ENCODE peak calls at places on chromosome X, in six cellular contexts. I, J, Q, T, W and Z are unnamed samples.

GRCh38 chrX:37462346-37462745 is 109.1 kb upstream of the LANCL3 start:
- DNase-seq in J (no peak), W (no peak), Q (no peak), T (no peak), I (no peak), Z (no peak)

GRCh38 chrX:132331000-132331399 is 111.8 kb upstream of the RAP2C start:
- DNase-seq in T (no peak), W (no peak), J (no peak), Q (no peak), I (no peak), Z (no peak)

GRCh38 chrX:53481093-53481492 is 46.9 kb upstream of the HSD17B10 start:
- DNase-seq in I (no peak), Q (peak; percentile 31), T (peak; percentile 45), J (no peak), W (peak; percentile 19), Z (peak; percentile 37)

GRCh38 chrX:108447303-108447702 is 7.7 kb downstream of the COL4A5 start:
- DNase-seq in W (no peak), T (peak; percentile 4), I (peak; percentile 51), Q (no peak), J (no peak), Z (peak; percentile 62)

GRCh38 chrX:10648608-10649007 is 28.2 kb upstream of the MID1 start:
- DNase-seq in I (peak; percentile 90), J (no peak), T (no peak), W (no peak), Q (no peak), Z (peak; percentile 33)

GRCh38 chrX:97524997-97525396 is 641.3 kb downstream of the RPA4 start:
- DNase-seq in Q (no peak), T (no peak), I (no peak), J (no peak), W (no peak), Z (no peak)

GRCh38 chrX:109357714-109358113 is 124.2 kb downstream of the GUCY2F start:
- DNase-seq in I (no peak), T (no peak), Q (no peak), J (no peak), W (no peak), Z (no peak)

GRCh38 chrX:78366576-78366975 is 39.2 kb upstream of the CYSLTR1 start:
- DNase-seq in T (no peak), W (no peak), J (no peak), I (no peak), Q (no peak), Z (no peak)

GRCh38 chrX:1719270-1719669 is 104.4 kb downstream of the ASMT start:
- DNase-seq in I (no peak), W (no peak), Q (no peak), T (no peak), J (no peak), Z (no peak)

GRCh38 chrX:39431893-39432292 is 630.6 kb downstream of the MID1IP1 start:
- DNase-seq in W (no peak), T (no peak), J (no peak), Q (no peak), I (no peak), Z (no peak)

GRCh38 chrX:153874366-153875125 is 11.4 kb downstream of the L1CAM start:
- DNase-seq in I (no peak), W (no peak), T (no peak), Q (no peak), J (no peak), Z (no peak)

GRCh38 chrX:44913656-44914531 is 40.9 kb downstream of the KDM6A start:
- DNase-seq in T (no peak), I (no peak), W (no peak), J (no peak), Q (no peak), Z (peak; percentile 46)

GRCh38 chrX:119690921-119691716 is 1.8 kb downstream of the SEPTIN6 start:
- DNase-seq in I (peak; percentile 68), J (no peak), T (peak; percentile 33), W (peak; percentile 11), Q (peak; percentile 75), Z (peak; percentile 35)

GRCh38 chrX:138765061-138765460 is 53.5 kb upstream of the FGF13 start:
- DNase-seq in Q (no peak), T (no peak), J (no peak), W (no peak), I (peak; percentile 56), Z (peak; percentile 15)

GRCh38 chrX:12210921-12211320 is 72.6 kb downstream of the FRMPD4 start:
- DNase-seq in W (no peak), T (no peak), Q (no peak), I (peak; percentile 42), J (no peak), Z (peak; percentile 30)

GRCh38 chrX:81238166-81238565 is 36.3 kb downstream of the SH3BGRL start:
- DNase-seq in J (no peak), T (no peak), Q (no peak), W (no peak), I (no peak), Z (no peak)

GRCh38 chrX:53356186-53356585 is 66.3 kb downstream of the SMC1A start:
- DNase-seq in J (no peak), W (no peak), Q (peak; percentile 68), T (peak; percentile 27), I (peak; percentile 30), Z (peak; percentile 33)

GRCh38 chrX:123878177-123878576 is 18.3 kb downstream of the XIAP start:
- DNase-seq in W (no peak), I (peak; percentile 23), Q (no peak), T (peak; percentile 72), J (no peak), Z (peak; percentile 4)

GRCh38 chrX:129577473-129577872 is 37.4 kb downstream of the OCRL start:
- DNase-seq in T (no peak), W (no peak), I (peak; percentile 83), Q (peak; percentile 15), J (no peak), Z (peak; percentile 41)

GRCh38 chrX:107894038-107894437 is 68.4 kb downstream of the MID2 start:
- DNase-seq in I (peak; percentile 69), Q (no peak), T (peak; percentile 53), W (no peak), J (no peak), Z (peak; percentile 71)

GRCh38 chrX:104315555-104315954 is 60.8 kb upstream of the ESX1 start:
- DNase-seq in J (no peak), I (peak; percentile 70), Q (no peak), W (no peak), T (no peak), Z (peak; percentile 52)

GRCh38 chrX:6383911-6384310 is 151.0 kb downstream of the VCX3A start:
- DNase-seq in J (no peak), Q (no peak), T (no peak), I (no peak), W (no peak), Z (no peak)

GRCh38 chrX:1528186-1528883 is 8.7 kb downstream of the P2RY8 start:
- DNase-seq in T (no peak), Q (no peak), I (no peak), J (no peak), W (no peak), Z (no peak)

GRCh38 chrX:111165902-111166301 is 69.9 kb downstream of the PAK3 start:
- DNase-seq in T (no peak), J (no peak), W (no peak), Q (no peak), I (no peak), Z (no peak)

GRCh38 chrX:111170017-111170416 is 74.0 kb downstream of the PAK3 start:
- DNase-seq in J (no peak), T (peak; percentile 10), W (no peak), I (peak; percentile 67), Q (no peak), Z (no peak)

GRCh38 chrX:111169141-111169540 is 73.2 kb downstream of the PAK3 start:
- DNase-seq in J (no peak), Q (no peak), T (no peak), W (no peak), I (no peak), Z (no peak)

GRCh38 chrX:111167334-111167733 is 71.3 kb downstream of the PAK3 start:
- DNase-seq in I (no peak), W (no peak), T (peak; percentile 1), J (no peak), Q (no peak), Z (no peak)

DNA sequence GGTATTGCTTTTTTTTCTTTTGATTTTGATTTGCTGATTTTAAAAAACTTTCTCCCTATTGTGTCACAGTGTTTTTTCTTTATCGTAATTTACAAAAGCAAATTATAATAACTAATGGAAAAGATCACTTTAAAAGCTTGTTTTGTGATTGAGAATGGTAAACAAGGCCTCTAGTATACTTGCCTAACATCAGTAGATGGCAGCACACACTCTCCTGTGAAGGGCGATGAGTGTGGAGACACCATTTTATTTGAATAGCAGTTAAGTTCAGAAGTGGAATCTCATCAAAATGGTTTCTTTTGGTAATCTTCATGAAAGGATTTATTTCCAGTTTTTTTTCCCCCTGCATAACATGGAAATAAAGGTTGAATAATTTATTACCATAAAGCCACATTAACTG is 72.3 kb downstream of the PAK3 start:
- DNase-seq in W (no peak), I (peak; percentile 53), Q (peak; percentile 36), J (no peak), T (peak; percentile 41), Z (peak; percentile 24)
- TF ChIP-seq CTCF in W (no peak), I (peak; percentile 47), Q (peak; percentile 58), J (no peak), T (peak; percentile 16), Z (peak; percentile 12)

GRCh38 chrX:134144231-134144630 is 92.8 kb upstream of the CCDC160 start:
- DNase-seq in J (no peak), W (no peak), Q (no peak), I (peak; percentile 7), T (peak; percentile 25), Z (peak; percentile 36)
- TF ChIP-seq CTCF in J (no peak), W (no peak), Q (peak; percentile 29), I (peak; percentile 39), T (peak; percentile 30), Z (peak; percentile 38)

DNA sequence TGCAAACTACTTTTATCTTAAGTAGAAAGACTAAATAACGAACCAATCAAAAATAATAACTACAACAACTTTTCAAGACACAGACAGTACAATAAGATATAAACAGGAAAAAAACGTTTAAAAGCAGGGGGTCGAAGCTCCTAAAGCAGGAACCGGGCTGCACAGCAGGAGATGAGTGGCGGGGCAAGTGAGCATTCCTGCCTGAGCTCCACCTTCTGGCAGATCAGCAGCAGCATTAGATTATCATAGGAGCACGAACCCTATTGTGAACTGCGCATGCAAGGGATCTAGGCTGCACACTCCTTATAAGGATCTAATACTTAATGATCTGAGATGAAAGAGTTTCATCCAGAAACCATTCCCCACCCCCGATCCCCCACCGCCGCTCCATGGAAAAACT is 146.2 kb downstream of the TEX11 start:
- DNase-seq in Q (no peak), T (peak; percentile 9), J (no peak), I (no peak), W (no peak), Z (no peak)
- TF ChIP-seq CTCF in Q (no peak), T (no peak), J (no peak), I (no peak), W (no peak), Z (no peak)

GRCh38 chrX:41538707-41539106 is 91.6 kb downstream of the NYX start:
- DNase-seq in T (no peak), Q (no peak), I (no peak), W (no peak), J (no peak), Z (no peak)

GRCh38 chrX:41543022-41543421 is 95.9 kb downstream of the NYX start:
- DNase-seq in J (no peak), I (no peak), W (no peak), Q (no peak), T (no peak), Z (no peak)

GRCh38 chrX:41542151-41542935 is 95.2 kb downstream of the NYX start:
- DNase-seq in T (no peak), Q (no peak), J (no peak), I (no peak), W (peak; percentile 13), Z (no peak)

GRCh38 chrX:41541381-41541780 is 94.2 kb downstream of the NYX start:
- DNase-seq in Q (no peak), I (no peak), W (no peak), J (no peak), T (no peak), Z (no peak)

GRCh38 chrX:41543668-41544067 is 96.5 kb downstream of the NYX start:
- DNase-seq in Q (no peak), T (no peak), I (no peak), W (no peak), J (no peak), Z (no peak)
- TF ChIP-seq CTCF in Q (no peak), T (no peak), I (no peak), W (no peak), J (no peak), Z (no peak)